ENCODE peak calls at places on chromosomes 4 and X, in seven cellular contexts. T is HCT116, A is HepG2, I is astrocyte, W is GM23338, X is K562, P is mammary epithelial cell. J is an unnamed sample.

GRCh38 chrX:80513620-80514019 is 93.4 kb downstream of the TENT5D start:
- DNase-seq in T (no peak), A (no peak), I (no peak), W (peak), X (no peak), P (no peak), J (no peak)

GRCh38 chrX:108000751-108001150 is 18.6 kb upstream of the TEX13B start:
- DNase-seq in T (no peak), A (no peak), I (no peak), W (no peak), X (no peak), P (peak), J (no peak)

GRCh38 chr4:155667538-155668511 is 1.2 kb downstream of the GUCY1A1 start:
- DNase-seq in T (no peak), A (no peak), I (peak), W (peak), X (no peak), P (peak), J (peak)

GRCh38 chrX:15475021-15475420 is 18.1 kb downstream of the PIR start:
- DNase-seq in T (no peak), A (no peak), I (peak), W (no peak), X (no peak), P (peak), J (no peak)

GRCh38 chr4:89838005-89838404 is 1.0 kb upstream of the SNCA start:
- DNase-seq in T (no peak), A (no peak), I (no peak), W (peak), X (peak), P (peak), J (peak)

GRCh38 chr4:837772-838171 is 11.8 kb upstream of the CPLX1 start:
- DNase-seq in T (no peak), A (no peak), I (no peak), W (no peak), X (no peak), P (no peak), J (no peak)

GRCh38 chr4:24032371-24032989 is 142.6 kb upstream of the PPARGC1A start:
- DNase-seq in T (no peak), A (peak), I (no peak), W (peak), X (no peak), P (peak), J (no peak)

GRCh38 chrX:56994375-56995270 is 718 bp downstream of the SPIN3 start:
- DNase-seq in T (no peak), A (no peak), I (peak), W (no peak), X (no peak), P (no peak), J (no peak)

GRCh38 chr4:87092389-87093141 is 127.9 kb downstream of the KLHL8 start:
- DNase-seq in T (peak), A (peak), I (peak), W (no peak), X (peak), P (peak), J (peak)

GRCh38 chr4:165656829-165657467 is 216.1 kb upstream of the TLL1 start:
- DNase-seq in T (no peak), A (no peak), I (no peak), W (peak), X (no peak), P (no peak), J (no peak)

GRCh38 chrX:15505104-15505503 is 4.5 kb downstream of the BMX start:
- DNase-seq in T (no peak), A (no peak), I (no peak), W (no peak), X (no peak), P (peak), J (no peak)

GRCh38 chr4:8414377-8414776 is 26.1 kb downstream of the ACOX3 start:
- DNase-seq in T (no peak), A (no peak), I (no peak), W (no peak), X (no peak), P (peak), J (no peak)

GRCh38 chr4:174107749-174108354 is 175.6 kb downstream of the FBXO8 start:
- DNase-seq in T (no peak), A (no peak), I (no peak), W (peak), X (no peak), P (no peak), J (peak)

GRCh38 chrX:16186380-16187007 is 19.2 kb downstream of the MAGEB17 start:
- DNase-seq in T (no peak), A (no peak), I (no peak), W (peak), X (no peak), P (no peak), J (no peak)

GRCh38 chr4:131419147-131419546 is 1729.9 kb upstream of the PCDH10 start:
- DNase-seq in T (no peak), A (no peak), I (no peak), W (no peak), X (no peak), P (no peak), J (no peak)

GRCh38 chr4:24973471-24974251 is 57.1 kb downstream of the LGI2 start:
- DNase-seq in T (no peak), A (peak), I (no peak), W (no peak), X (no peak), P (peak), J (no peak)

GRCh38 chrX:53281321-53281822 is at the start of gene IQSEC2:
- DNase-seq in T (peak), A (no peak), I (peak), W (peak), X (peak), P (peak), J (peak)

GRCh38 chrX:69097451-69098236 is 67.6 kb downstream of the PJA1 start:
- DNase-seq in T (no peak), A (no peak), I (no peak), W (no peak), X (no peak), P (no peak), J (no peak)

GRCh38 chr4:86848732-86849617 is at the start of gene SLC10A6:
- DNase-seq in T (no peak), A (no peak), I (no peak), W (no peak), X (no peak), P (no peak), J (no peak)

GRCh38 chrX:84362184-84362838 is 139.9 kb downstream of the HDX start:
- DNase-seq in T (no peak), A (no peak), I (no peak), W (no peak), X (no peak), P (no peak), J (no peak)

GRCh38 chr4:184273166-184274147 is 55.8 kb upstream of the ENPP6 start:
- DNase-seq in T (no peak), A (no peak), I (no peak), W (no peak), X (no peak), P (no peak), J (no peak)

GRCh38 chr4:87985097-87985886 is 9.8 kb downstream of the SPP1 start:
- DNase-seq in T (peak), A (peak), I (peak), W (peak), X (no peak), P (peak), J (peak)

GRCh38 chr4:121764702-121765367 is at the start of gene SMIM43:
- DNase-seq in T (no peak), A (no peak), I (no peak), W (peak), X (no peak), P (peak), J (peak)

GRCh38 chr4:3111461-3111860 is 37.0 kb downstream of the HTT start:
- DNase-seq in T (no peak), A (no peak), I (peak), W (peak), X (no peak), P (no peak), J (peak)

GRCh38 chr4:107279729-107280128 is 243.6 kb upstream of the DKK2 start:
- DNase-seq in T (no peak), A (peak), I (peak), W (no peak), X (no peak), P (peak), J (peak)

GRCh38 chrX:70332600-70332999 is 42.7 kb downstream of the KIF4A start:
- DNase-seq in T (no peak), A (no peak), I (no peak), W (peak), X (peak), P (no peak), J (peak)
- TF ChIP-seq CTCF in T (peak), A (no peak), I (peak), W (peak), X (no peak), P (peak), J (peak)

GRCh38 chrX:137569470-137569891 is 3.6 kb downstream of the ZIC3 start:
- DNase-seq in T (no peak), A (no peak), I (no peak), W (no peak), X (no peak), P (no peak), J (no peak)
- TF ChIP-seq EZH2 in T (no peak), A (no peak), I (no peak), W (no peak), X (no peak), P (peak), J (no peak)

GRCh38 chr4:186948361-186949291 is 225.0 kb upstream of the FAT1 start:
- DNase-seq in T (no peak), A (no peak), I (peak), W (peak), X (no peak), P (no peak), J (no peak)

GRCh38 chr4:186949847-186950246 is 226.2 kb upstream of the FAT1 start:
- DNase-seq in T (no peak), A (no peak), I (no peak), W (no peak), X (no peak), P (no peak), J (no peak)

GRCh38 chr4:186946140-186946539 is 222.5 kb upstream of the FAT1 start:
- DNase-seq in T (no peak), A (no peak), I (no peak), W (no peak), X (no peak), P (no peak), J (no peak)

GRCh38 chr4:186943607-186943908 is 219.9 kb upstream of the FAT1 start:
- DNase-seq in T (no peak), A (no peak), I (no peak), W (no peak), X (no peak), P (no peak), J (no peak)

GRCh38 chr4:186946682-186947294 is 223.1 kb upstream of the FAT1 start:
- DNase-seq in T (peak), A (peak), I (peak), W (peak), X (peak), P (no peak), J (peak)
- TF ChIP-seq CTCF in T (peak), A (peak), I (peak), W (peak), X (peak), P (peak), J (peak)

GRCh38 chr4:118034061-118034785 is at the start of gene NDST3:
- DNase-seq in T (peak), A (peak), I (peak), W (peak), X (no peak), P (peak), J (peak)
- TF ChIP-seq EZH2 in T (no peak), A (no peak), I (no peak), W (no peak), X (no peak), P (no peak), J (no peak)

J was measured in A673.